ENCODE peak calls at places on chromosomes 7 and 10, in eight cellular contexts. W is tibial nerve, L is heart left ventricle, Z is heart right ventricle, T is Peyer's patch, S is small intestine, E is testis, N is A549. U is an unnamed sample.

GRCh38 chr10:43286076-43286805 is 19.4 kb upstream of the RASGEF1A start:
- DNase-seq in W (no peak), L (no peak), Z (no peak), T (peak; percentile 9), S (no peak), E (no peak), N (no peak), U (no peak)

GRCh38 chr10:125850766-125851731 is 27.7 kb downstream of the BCCIP start:
- DNase-seq in W (no peak), L (no peak), Z (no peak), T (no peak), S (no peak), E (no peak), N (no peak), U (no peak)

GRCh38 chr7:2818653-2819052 is 25.5 kb downstream of the GNA12 start:
- DNase-seq in W (no peak), L (no peak), Z (no peak), T (no peak), S (no peak), E (no peak), N (no peak), U (no peak)

GRCh38 chr10:123297175-123297574 is 143.0 kb downstream of the BUB3 start:
- DNase-seq in W (no peak), L (no peak), Z (no peak), T (no peak), S (no peak), E (no peak), N (no peak), U (no peak)

GRCh38 chr10:133388973-133389818 is 4.8 kb upstream of the MTG1 start:
- DNase-seq in W (no peak), L (no peak), Z (no peak), T (peak; percentile 85), S (peak; percentile 26), E (no peak), N (no peak), U (no peak)

GRCh38 chr10:62166331-62167154 is 102.1 kb downstream of the RTKN2 start:
- DNase-seq in W (peak; percentile 11), L (no peak), Z (no peak), T (no peak), S (no peak), E (peak; percentile 26), N (peak; percentile 16), U (no peak)

GRCh38 chr10:84493951-84494848 is 165.8 kb downstream of the CCSER2 start:
- DNase-seq in W (no peak), L (no peak), Z (no peak), T (no peak), S (no peak), E (no peak), N (peak; percentile 27), U (no peak)

GRCh38 chr7:73526892-73527821 is 5.1 kb upstream of the BAZ1B start:
- DNase-seq in W (no peak), L (no peak), Z (no peak), T (peak; percentile 32), S (no peak), E (no peak), N (no peak), U (peak; percentile 74)

GRCh38 chr7:69018200-69018599 is 580.1 kb upstream of the AUTS2 start:
- DNase-seq in W (no peak), L (no peak), Z (no peak), T (no peak), S (no peak), E (no peak), N (no peak), U (no peak)

GRCh38 chr10:60399343-60399742 is 9.7 kb upstream of the ANK3 start:
- DNase-seq in W (no peak), L (no peak), Z (no peak), T (no peak), S (no peak), E (no peak), N (no peak), U (peak; percentile 3)

GRCh38 chr7:1567082-1567771 is 2.6 kb downstream of the PSMG3 start:
- DNase-seq in W (peak; percentile 66), L (no peak), Z (no peak), T (no peak), S (peak; percentile 96), E (no peak), N (peak; percentile 66), U (no peak)

GRCh38 chr7:39910108-39910869 is 39.8 kb upstream of the CDK13 start:
- DNase-seq in W (no peak), L (no peak), Z (no peak), T (no peak), S (no peak), E (no peak), N (no peak), U (no peak)

GRCh38 chr7:105854516-105854915 is 21.9 kb downstream of the ATXN7L1 start:
- DNase-seq in W (no peak), L (no peak), Z (no peak), T (no peak), S (no peak), E (no peak), N (no peak), U (peak; percentile 62)

GRCh38 chr7:24829787-24830186 is 72.5 kb upstream of the GSDME start:
- DNase-seq in W (no peak), L (no peak), Z (no peak), T (no peak), S (no peak), E (no peak), N (no peak), U (no peak)

GRCh38 chr7:24831240-24831639 is 74.0 kb upstream of the GSDME start:
- DNase-seq in W (no peak), L (no peak), Z (no peak), T (no peak), S (no peak), E (no peak), N (no peak), U (no peak)

GRCh38 chr7:24827589-24827988 is 70.3 kb upstream of the GSDME start:
- DNase-seq in W (no peak), L (no peak), Z (no peak), T (no peak), S (no peak), E (no peak), N (no peak), U (no peak)

GRCh38 chr7:24828871-24829661 is 71.8 kb upstream of the GSDME start:
- DNase-seq in W (no peak), L (no peak), Z (no peak), T (no peak), S (peak; percentile 69), E (no peak), N (no peak), U (no peak)

DNA sequence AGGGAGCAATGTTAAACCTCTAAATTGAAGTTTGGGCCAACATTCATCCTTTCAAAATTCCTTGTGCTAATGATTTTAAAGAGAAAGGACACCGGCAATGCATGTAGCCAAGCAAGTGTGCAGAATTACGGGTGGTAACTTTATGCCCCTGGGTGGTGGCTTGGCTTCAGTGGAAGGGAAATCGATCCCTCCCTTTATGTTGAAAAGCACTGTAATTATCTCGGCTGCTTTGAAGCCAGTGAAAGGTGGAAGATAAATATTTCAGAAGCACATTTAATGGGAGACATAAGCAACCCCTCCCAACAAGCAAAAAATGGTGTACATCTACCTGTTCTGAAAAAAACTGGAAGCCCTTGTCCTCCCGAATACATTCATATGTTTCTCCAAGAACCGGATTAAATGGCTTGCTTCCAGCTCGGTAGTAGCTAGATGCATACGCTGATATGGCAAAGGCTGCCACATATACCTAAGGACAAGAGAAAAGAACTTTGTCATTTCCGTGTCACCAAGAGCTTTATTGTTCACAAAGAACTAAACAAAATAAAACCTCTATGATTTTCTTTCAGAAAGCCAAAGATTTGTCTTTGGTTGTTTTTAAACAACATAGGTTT is 73.3 kb upstream of the GSDME start:
- DNase-seq in W (no peak), L (no peak), Z (no peak), T (no peak), S (peak; percentile 44), E (no peak), N (no peak), U (no peak)
- H3K4me1 ChIP-seq in W (peaks cover 17% of the 10 kb centered on the region), L (no peaks in the 10 kb centered on the region), Z (peaks cover 27% of the 10 kb centered on the region), T (peaks cover 27% of the 10 kb centered on the region), S (peaks cover 18% of the 10 kb centered on the region), E (peaks cover 9% of the 10 kb centered on the region), N (peaks cover 28% of the 10 kb centered on the region), U (peaks cover 24% of the 10 kb centered on the region)

GRCh38 chr10:93897070-93897797 is 3.5 kb downstream of the SLC35G1 start:
- DNase-seq in W (no peak), L (no peak), Z (no peak), T (no peak), S (peak; percentile 87), E (no peak), N (no peak), U (no peak)

GRCh38 chr10:93899109-93899508 is 5.3 kb downstream of the SLC35G1 start:
- DNase-seq in W (no peak), L (no peak), Z (no peak), T (no peak), S (peak; percentile 89), E (no peak), N (no peak), U (no peak)

GRCh38 chr10:93893646-93894515 is at the start of gene SLC35G1:
- DNase-seq in W (no peak), L (peak; percentile 44), Z (peak; percentile 40), T (peak; percentile 55), S (peak; percentile 79), E (peak; percentile 73), N (peak; percentile 82), U (peak; percentile 70)

GRCh38 chr10:93894516-93895378 is 969 bp downstream of the SLC35G1 start:
- DNase-seq in W (no peak), L (no peak), Z (no peak), T (no peak), S (no peak), E (peak; percentile 22), N (no peak), U (peak; percentile 5)
- H3K27ac ChIP-seq in W (no peak overlapping the region), L (peak overlapping the region; percentile 30), Z (no peak overlapping the region), T (peak overlapping the region; percentile 72), S (peak overlapping the region; percentile 91), E (peak overlapping the region; percentile 83), N (peak overlapping the region; percentile 96), U (peak overlapping the region; percentile 57)

GRCh38 chr10:127945948-127946347 is 39.0 kb downstream of the PTPRE start:
- DNase-seq in W (no peak), L (no peak), Z (no peak), T (no peak), S (no peak), E (no peak), N (no peak), U (no peak)
- H3K4me3 ChIP-seq in W (no peak overlapping the region), L (no peak overlapping the region), Z (no peak overlapping the region), T (no peak overlapping the region), S (no peak overlapping the region), E (no peak overlapping the region), N (no peak overlapping the region), U (no peak overlapping the region)

DNA sequence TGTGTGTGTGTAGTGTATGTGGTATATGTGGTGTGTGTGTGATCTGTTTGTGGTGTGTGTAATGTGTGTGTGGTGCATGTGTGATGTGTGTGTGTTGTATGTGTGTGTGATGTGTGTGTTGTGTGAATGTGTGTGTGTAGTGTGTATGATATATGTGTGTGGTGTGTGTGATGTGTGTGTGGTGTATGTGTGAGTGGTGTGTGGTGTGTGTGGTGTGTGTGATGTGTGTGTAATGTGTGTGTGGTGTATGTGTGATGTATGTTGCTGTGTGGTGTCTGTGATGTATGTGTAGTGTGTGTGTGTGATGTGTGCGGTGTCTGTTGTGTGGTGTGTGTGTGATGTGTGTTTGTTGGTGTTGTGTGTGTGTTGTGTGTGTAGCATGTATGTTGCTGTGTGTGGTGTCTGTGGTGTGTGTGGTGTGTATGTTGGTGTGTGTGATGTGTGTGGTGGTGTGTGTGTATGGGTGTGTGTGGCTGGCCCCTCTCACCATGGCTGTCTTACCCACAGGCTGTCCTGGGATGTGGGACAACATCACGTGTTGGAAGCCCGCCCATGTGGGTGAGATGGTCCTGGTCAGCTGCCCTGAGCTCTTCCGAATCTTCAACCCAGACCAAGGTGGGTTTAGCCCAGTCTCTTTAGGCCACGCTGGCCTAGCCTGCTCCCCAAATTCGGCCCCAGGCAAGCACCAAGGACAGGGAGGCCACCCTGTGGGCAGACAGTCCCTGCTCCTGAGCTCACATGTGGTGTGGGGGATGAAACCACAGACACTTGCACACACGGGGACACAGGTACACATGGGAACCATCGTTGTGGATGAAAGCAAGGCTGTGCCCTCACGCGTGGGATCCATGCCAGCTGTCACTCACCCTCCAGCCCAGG is 25.6 kb downstream of the ADCYAP1R1 start:
- DNase-seq in W (no peak), L (no peak), Z (no peak), T (no peak), S (no peak), E (no peak), N (no peak), U (no peak)
- H3K4me1 ChIP-seq in W (no peaks in the 10 kb centered on the region), L (no peaks in the 10 kb centered on the region), Z (peaks cover 16% of the 10 kb centered on the region), T (no peaks in the 10 kb centered on the region), S (no peaks in the 10 kb centered on the region), E (peaks cover 9% of the 10 kb centered on the region), N (no peaks in the 10 kb centered on the region), U (no peaks in the 10 kb centered on the region)